ENCODE peak calls at places on chromosomes 12 and 14, in seven cellular contexts. One of them, this sample, is unnamed.

GRCh38 chr12:104641862-104642261 is 185.1 kb downstream of the CHST11 start:
- DNase-seq in GM06990: peak
- DNase-seq in A549: no peak
- DNase-seq in heart right ventricle: no peak
- DNase-seq in body of pancreas: no peak
- DNase-seq in PC-3: no peak
- DNase-seq in bronchial epithelial cell: no peak
- DNase-seq in this sample: no peak

GRCh38 chr12:7096006-7096903 is 4.0 kb upstream of the C1R start:
- DNase-seq in GM06990: no peak
- DNase-seq in heart right ventricle: no peak
- DNase-seq in A549: no peak
- DNase-seq in body of pancreas: no peak
- DNase-seq in PC-3: no peak
- DNase-seq in bronchial epithelial cell: no peak
- DNase-seq in this sample: no peak

GRCh38 chr12:12560587-12561304 is 1.9 kb downstream of the DUSP16 start:
- DNase-seq in A549: peak
- DNase-seq in body of pancreas: peak
- DNase-seq in GM06990: peak
- DNase-seq in bronchial epithelial cell: peak
- DNase-seq in heart right ventricle: no peak
- DNase-seq in PC-3: peak
- DNase-seq in this sample: peak

GRCh38 chr14:91138511-91139359 is 24.9 kb downstream of the DGLUCY start:
- DNase-seq in A549: peak
- DNase-seq in heart right ventricle: no peak
- DNase-seq in body of pancreas: peak
- DNase-seq in PC-3: peak
- DNase-seq in GM06990: no peak
- DNase-seq in bronchial epithelial cell: peak
- DNase-seq in this sample: peak

GRCh38 chr14:72961579-72962335 is 35.5 kb downstream of the DCAF4 start:
- DNase-seq in PC-3: peak
- DNase-seq in bronchial epithelial cell: peak
- DNase-seq in GM06990: no peak
- DNase-seq in heart right ventricle: no peak
- DNase-seq in body of pancreas: no peak
- DNase-seq in A549: peak
- DNase-seq in this sample: no peak

GRCh38 chr12:102454808-102455760 is 25.3 kb downstream of the IGF1 start:
- DNase-seq in body of pancreas: no peak
- DNase-seq in A549: no peak
- DNase-seq in PC-3: no peak
- DNase-seq in heart right ventricle: no peak
- DNase-seq in GM06990: no peak
- DNase-seq in bronchial epithelial cell: no peak
- DNase-seq in this sample: peak

GRCh38 chr12:55737581-55738112 is 5.3 kb upstream of the GDF11 start:
- DNase-seq in A549: no peak
- DNase-seq in GM06990: no peak
- DNase-seq in bronchial epithelial cell: no peak
- DNase-seq in heart right ventricle: no peak
- DNase-seq in body of pancreas: no peak
- DNase-seq in PC-3: no peak
- DNase-seq in this sample: no peak

GRCh38 chr12:58608711-58609110 is 311.6 kb downstream of the LRIG3 start:
- DNase-seq in PC-3: no peak
- DNase-seq in body of pancreas: no peak
- DNase-seq in A549: no peak
- DNase-seq in heart right ventricle: no peak
- DNase-seq in bronchial epithelial cell: no peak
- DNase-seq in GM06990: no peak
- DNase-seq in this sample: no peak

GRCh38 chr14:31994391-31995033 is 82.6 kb upstream of the ARHGAP5 start:
- DNase-seq in body of pancreas: no peak
- DNase-seq in PC-3: no peak
- DNase-seq in A549: no peak
- DNase-seq in bronchial epithelial cell: no peak
- DNase-seq in GM06990: no peak
- DNase-seq in heart right ventricle: no peak
- DNase-seq in this sample: no peak

GRCh38 chr14:91142214-91142668 is 28.4 kb downstream of the DGLUCY start:
- DNase-seq in A549: no peak
- DNase-seq in GM06990: peak
- DNase-seq in heart right ventricle: no peak
- DNase-seq in body of pancreas: no peak
- DNase-seq in bronchial epithelial cell: no peak
- DNase-seq in PC-3: no peak
- DNase-seq in this sample: no peak

GRCh38 chr14:68633131-68633991 is 159.5 kb downstream of the ZFP36L1 start:
- DNase-seq in bronchial epithelial cell: no peak
- DNase-seq in heart right ventricle: peak
- DNase-seq in GM06990: no peak
- DNase-seq in A549: no peak
- DNase-seq in body of pancreas: no peak
- DNase-seq in PC-3: no peak
- DNase-seq in this sample: peak

GRCh38 chr14:71776463-71777359 is 155.5 kb upstream of the RGS6 start:
- DNase-seq in PC-3: no peak
- DNase-seq in A549: no peak
- DNase-seq in heart right ventricle: no peak
- DNase-seq in bronchial epithelial cell: no peak
- DNase-seq in body of pancreas: no peak
- DNase-seq in GM06990: no peak
- DNase-seq in this sample: peak

GRCh38 chr14:60204843-60205774 is 39.9 kb upstream of the DHRS7 start:
- DNase-seq in heart right ventricle: no peak
- DNase-seq in GM06990: no peak
- DNase-seq in A549: no peak
- DNase-seq in PC-3: no peak
- DNase-seq in bronchial epithelial cell: no peak
- DNase-seq in body of pancreas: no peak
- DNase-seq in this sample: no peak

GRCh38 chr12:47407730-47408129 is 298.1 kb downstream of the RPAP3 start:
- DNase-seq in GM06990: no peak
- DNase-seq in bronchial epithelial cell: no peak
- DNase-seq in body of pancreas: no peak
- DNase-seq in PC-3: no peak
- DNase-seq in A549: no peak
- DNase-seq in heart right ventricle: no peak
- DNase-seq in this sample: no peak

GRCh38 chr12:47409310-47409709 is 296.5 kb downstream of the RPAP3 start:
- DNase-seq in body of pancreas: no peak
- DNase-seq in PC-3: no peak
- DNase-seq in A549: no peak
- DNase-seq in heart right ventricle: no peak
- DNase-seq in GM06990: no peak
- DNase-seq in bronchial epithelial cell: no peak
- DNase-seq in this sample: no peak

GRCh38 chr12:47410383-47410782 is 295.4 kb downstream of the RPAP3 start:
- DNase-seq in heart right ventricle: no peak
- DNase-seq in bronchial epithelial cell: no peak
- DNase-seq in A549: no peak
- DNase-seq in body of pancreas: no peak
- DNase-seq in PC-3: no peak
- DNase-seq in GM06990: no peak
- DNase-seq in this sample: no peak

GRCh38 chr12:47410862-47411261 is 295.0 kb downstream of the RPAP3 start:
- DNase-seq in PC-3: no peak
- DNase-seq in A549: no peak
- DNase-seq in GM06990: no peak
- DNase-seq in bronchial epithelial cell: no peak
- DNase-seq in body of pancreas: no peak
- DNase-seq in heart right ventricle: no peak
- DNase-seq in this sample: no peak

GRCh38 chr12:47408171-47408871 is 297.5 kb downstream of the RPAP3 start:
- DNase-seq in bronchial epithelial cell: peak
- DNase-seq in GM06990: peak
- DNase-seq in A549: peak
- DNase-seq in heart right ventricle: no peak
- DNase-seq in PC-3: peak
- DNase-seq in body of pancreas: peak
- DNase-seq in this sample: no peak
- TF ChIP-seq CTCF in bronchial epithelial cell: peak
- TF ChIP-seq CTCF in GM06990: peak
- TF ChIP-seq CTCF in A549: peak
- TF ChIP-seq CTCF in heart right ventricle: peak
- TF ChIP-seq CTCF in PC-3: peak
- TF ChIP-seq CTCF in body of pancreas: peak
- TF ChIP-seq CTCF in this sample: peak

DNA sequence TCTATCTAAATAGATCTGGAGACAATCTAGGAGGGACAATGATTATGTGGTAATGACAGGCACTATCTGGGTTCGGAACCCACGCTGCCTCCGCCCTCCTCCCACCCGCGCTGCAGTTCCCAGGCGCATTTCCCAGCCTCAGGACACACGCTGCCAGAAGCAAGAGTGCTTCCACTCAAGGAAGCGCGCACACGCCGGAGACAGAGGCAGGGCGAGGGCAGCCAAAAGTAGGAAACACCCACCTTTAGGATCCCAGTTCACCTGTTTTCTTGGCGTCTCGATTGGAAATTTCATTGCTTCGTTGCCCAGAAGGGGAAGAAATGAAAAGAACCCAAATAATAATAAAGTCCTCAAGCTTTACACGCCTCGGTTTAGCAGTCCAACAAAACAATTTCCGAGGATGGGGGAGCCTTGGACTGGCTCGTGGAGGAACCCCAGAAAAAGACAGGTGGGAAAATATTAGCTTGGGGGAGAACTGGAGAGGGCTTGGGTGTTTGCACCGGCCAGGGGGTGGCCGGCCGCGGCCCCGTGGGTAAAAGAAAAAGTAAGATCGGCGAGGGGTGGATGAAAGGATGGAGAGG is 474 bp downstream of the KCNK10 start:
- DNase-seq in heart right ventricle: no peak
- DNase-seq in bronchial epithelial cell: no peak
- DNase-seq in PC-3: no peak
- DNase-seq in GM06990: peak
- DNase-seq in body of pancreas: no peak
- DNase-seq in A549: no peak
- DNase-seq in this sample: no peak
- H3K4me3 ChIP-seq in heart right ventricle: no peak
- H3K4me3 ChIP-seq in bronchial epithelial cell: no peak
- H3K4me3 ChIP-seq in PC-3: peak
- H3K4me3 ChIP-seq in GM06990: peak
- H3K4me3 ChIP-seq in body of pancreas: no peak
- H3K4me3 ChIP-seq in A549: no peak
- H3K4me3 ChIP-seq in this sample: no peak

DNA sequence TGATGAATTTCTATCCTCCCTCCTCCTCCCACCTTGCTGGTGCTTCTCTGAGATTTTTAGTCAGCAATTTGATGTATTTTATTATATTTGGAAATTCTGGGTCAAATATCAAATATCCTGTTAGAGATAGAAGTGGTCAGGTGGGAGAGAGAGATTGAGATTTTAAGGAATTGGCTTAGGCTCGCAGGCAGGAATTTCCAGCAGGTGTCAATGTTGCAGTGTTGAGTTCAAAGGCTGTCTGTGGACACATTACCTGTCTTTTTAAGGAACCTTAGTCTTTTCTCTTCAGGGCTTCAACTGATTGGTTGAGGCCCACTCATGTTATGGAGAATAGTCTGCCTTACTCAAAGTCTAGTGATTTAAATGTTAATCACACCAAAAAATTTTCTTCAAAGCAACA is 457.3 kb downstream of the FLRT2 start:
- DNase-seq in heart right ventricle: no peak
- DNase-seq in PC-3: no peak
- DNase-seq in GM06990: no peak
- DNase-seq in A549: no peak
- DNase-seq in body of pancreas: no peak
- DNase-seq in bronchial epithelial cell: no peak
- DNase-seq in this sample: no peak
- TF ChIP-seq CTCF in heart right ventricle: no peak
- TF ChIP-seq CTCF in PC-3: no peak
- TF ChIP-seq CTCF in GM06990: no peak
- TF ChIP-seq CTCF in A549: no peak
- TF ChIP-seq CTCF in body of pancreas: no peak
- TF ChIP-seq CTCF in bronchial epithelial cell: no peak
- TF ChIP-seq CTCF in this sample: no peak

GRCh38 chr12:116735951-116736599 is 1.8 kb downstream of the SPRING1 start:
- DNase-seq in PC-3: peak
- DNase-seq in heart right ventricle: no peak
- DNase-seq in A549: peak
- DNase-seq in body of pancreas: peak
- DNase-seq in bronchial epithelial cell: no peak
- DNase-seq in GM06990: no peak
- DNase-seq in this sample: no peak
- H3K4me3 ChIP-seq in PC-3: peak
- H3K4me3 ChIP-seq in heart right ventricle: no peak
- H3K4me3 ChIP-seq in A549: peak
- H3K4me3 ChIP-seq in body of pancreas: no peak
- H3K4me3 ChIP-seq in bronchial epithelial cell: no peak
- H3K4me3 ChIP-seq in GM06990: peak
- H3K4me3 ChIP-seq in this sample: peak

DNA sequence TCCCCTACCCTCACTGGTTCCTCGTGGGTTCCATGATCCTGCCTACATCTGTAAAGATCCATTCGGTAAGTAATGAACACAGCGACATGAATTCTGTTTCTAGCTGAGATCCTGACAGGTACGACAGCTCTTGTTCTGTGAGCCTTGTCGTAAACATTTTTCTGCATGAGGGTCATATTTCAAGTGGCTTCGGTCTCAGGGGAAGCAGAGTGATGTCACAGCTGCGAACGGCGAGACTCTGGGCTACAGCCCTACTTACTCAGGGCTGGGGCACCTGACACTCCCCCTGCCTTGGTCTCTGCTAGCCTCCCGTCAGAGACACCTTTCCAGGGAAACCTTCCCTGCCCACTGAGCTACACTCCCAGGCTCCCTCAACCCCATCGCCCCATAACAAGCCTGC is 85.8 kb downstream of the RBM19 start:
- DNase-seq in heart right ventricle: no peak
- DNase-seq in PC-3: no peak
- DNase-seq in body of pancreas: no peak
- DNase-seq in bronchial epithelial cell: no peak
- DNase-seq in A549: no peak
- DNase-seq in GM06990: no peak
- DNase-seq in this sample: no peak
- TF ChIP-seq CTCF in heart right ventricle: no peak
- TF ChIP-seq CTCF in PC-3: no peak
- TF ChIP-seq CTCF in body of pancreas: no peak
- TF ChIP-seq CTCF in bronchial epithelial cell: no peak
- TF ChIP-seq CTCF in A549: no peak
- TF ChIP-seq CTCF in GM06990: no peak
- TF ChIP-seq CTCF in this sample: no peak

GRCh38 chr12:121030576-121031212 is 8.4 kb downstream of the OASL start:
- DNase-seq in GM06990: no peak
- DNase-seq in A549: no peak
- DNase-seq in heart right ventricle: no peak
- DNase-seq in PC-3: no peak
- DNase-seq in bronchial epithelial cell: no peak
- DNase-seq in body of pancreas: no peak
- DNase-seq in this sample: no peak
- H3K4me3 ChIP-seq in GM06990: no peak
- H3K4me3 ChIP-seq in A549: no peak
- H3K4me3 ChIP-seq in heart right ventricle: no peak
- H3K4me3 ChIP-seq in PC-3: no peak
- H3K4me3 ChIP-seq in bronchial epithelial cell: no peak
- H3K4me3 ChIP-seq in body of pancreas: no peak
- H3K4me3 ChIP-seq in this sample: no peak

DNA sequence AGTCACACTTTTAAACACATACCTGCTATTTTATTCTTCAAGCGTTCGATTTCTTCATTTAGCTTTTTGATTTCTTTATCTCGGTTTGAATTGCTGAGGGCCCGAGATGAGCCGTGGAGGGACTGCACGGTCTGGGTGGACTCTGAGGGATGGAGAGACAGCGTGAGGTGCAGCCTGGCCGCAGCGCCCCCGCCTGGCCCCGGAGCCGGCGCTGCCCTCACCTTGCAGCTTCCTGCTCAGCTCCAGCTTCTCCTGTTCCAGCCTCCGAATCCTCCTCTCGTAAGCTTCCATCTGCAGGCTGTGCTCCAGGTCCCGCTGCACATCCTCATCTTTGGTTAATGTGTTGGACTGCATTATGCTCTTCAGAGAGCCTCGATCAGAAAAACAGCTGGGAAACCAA is 53.2 kb downstream of the AMN start:
- DNase-seq in heart right ventricle: no peak
- DNase-seq in body of pancreas: no peak
- DNase-seq in PC-3: no peak
- DNase-seq in GM06990: no peak
- DNase-seq in bronchial epithelial cell: no peak
- DNase-seq in A549: no peak
- DNase-seq in this sample: no peak
- TF ChIP-seq CTCF in heart right ventricle: no peak
- TF ChIP-seq CTCF in body of pancreas: no peak
- TF ChIP-seq CTCF in PC-3: peak
- TF ChIP-seq CTCF in GM06990: peak
- TF ChIP-seq CTCF in bronchial epithelial cell: no peak
- TF ChIP-seq CTCF in A549: no peak
- TF ChIP-seq CTCF in this sample: no peak

This sample was measured in fibroblast of pulmonary artery.